ENCODE peak calls at places on chromosome 21, in eight cellular contexts. U, G, L, J, Z, A, W and N are unnamed samples.

GRCh38 chr21:32949701-32950100 is 76.0 kb upstream of the OLIG2 start:
- DNase-seq in U (no peak), G (no peak), L (no peak), J (no peak), Z (no peak), A (no peak), W (no peak), N (no peak)

GRCh38 chr21:34147835-34148804 is 74.7 kb downstream of the MRPS6 start:
- DNase-seq in U (no peak), G (no peak), L (no peak), J (no peak), Z (no peak), A (no peak), W (no peak), N (no peak)

GRCh38 chr21:33479679-33480480 is at the start of gene TMEM50B:
- DNase-seq in U (peak), G (peak), L (peak), J (peak), Z (peak), A (peak), W (peak), N (peak)

GRCh38 chr21:23463365-23463764 is 2143.9 kb downstream of the MRPL39 start:
- DNase-seq in U (no peak), G (no peak), L (no peak), J (no peak), Z (no peak), A (no peak), W (no peak), N (no peak)

GRCh38 chr21:35382696-35383095 is 333.6 kb upstream of the RUNX1 start:
- DNase-seq in U (no peak), G (no peak), L (no peak), J (no peak), Z (no peak), A (no peak), W (no peak), N (no peak)

GRCh38 chr21:41926068-41926806 is 27.6 kb downstream of the C2CD2 start:
- DNase-seq in U (peak), G (no peak), L (no peak), J (peak), Z (peak), A (no peak), W (no peak), N (no peak)

GRCh38 chr21:42161401-42161956 is 57.5 kb upstream of the ABCG1 start:
- DNase-seq in U (no peak), G (no peak), L (no peak), J (no peak), Z (no peak), A (no peak), W (no peak), N (no peak)

GRCh38 chr21:16821588-16821987 is 691.3 kb upstream of the CXADR start:
- DNase-seq in U (no peak), G (no peak), L (no peak), J (no peak), Z (no peak), A (peak), W (no peak), N (no peak)

GRCh38 chr21:38913120-38913975 is 107.6 kb downstream of the ETS2 start:
- DNase-seq in U (peak), G (peak), L (peak), J (no peak), Z (no peak), A (no peak), W (no peak), N (no peak)

GRCh38 chr21:27079807-27080206 is 112.9 kb upstream of the ADAMTS5 start:
- DNase-seq in U (no peak), G (no peak), L (no peak), J (no peak), Z (no peak), A (no peak), W (no peak), N (no peak)

GRCh38 chr21:44592446-44593365 is at the start of gene KRTAP10-6:
- DNase-seq in U (no peak), G (no peak), L (no peak), J (no peak), Z (no peak), A (no peak), W (no peak), N (no peak)